ENCODE peak calls at places on chromosome 10, in nine cellular contexts. W is mesothelial cell of epicardium, I is A549, R is lower leg skin, P is right lobe of liver, A is T-helper 22 cell, Y is caudate nucleus, S is fibroblast of pulmonary artery, N is non-pigmented ciliary epithelial cell. D is an unnamed sample.

GRCh38 chr10:109696462-109696861 is 226.8 kb downstream of the XPNPEP1 start:
- DNase-seq in I (no peak), N (no peak), R (no peak), P (no peak), Y (no peak), W (no peak), A (no peak), S (no peak), D (no peak)

GRCh38 chr10:50367732-50368131 is 116.4 kb upstream of the ASAH2 start:
- DNase-seq in R (no peak), I (peak), S (peak), W (no peak), N (no peak), A (no peak), P (no peak), Y (no peak), D (no peak)

GRCh38 chr10:95289003-95289920 is 1.5 kb downstream of the PDLIM1 start:
- DNase-seq in I (peak), Y (no peak), A (no peak), P (no peak), N (no peak), W (no peak), S (peak), R (peak), D (no peak)

GRCh38 chr10:91953600-91954140 is 30.1 kb downstream of the BTAF1 start:
- DNase-seq in I (no peak), N (no peak), Y (no peak), P (no peak), A (no peak), W (no peak), R (no peak), S (peak), D (no peak)

GRCh38 chr10:72170263-72170662 is 45.5 kb upstream of the ANAPC16 start:
- DNase-seq in W (no peak), A (no peak), I (peak), P (no peak), Y (no peak), R (no peak), N (no peak), S (peak), D (no peak)

GRCh38 chr10:116888380-116889055 is 39.2 kb downstream of the ENO4 start:
- DNase-seq in I (peak), S (peak), R (peak), P (peak), A (no peak), W (no peak), N (peak), Y (no peak), D (peak)

GRCh38 chr10:71219918-71220688 is 7.7 kb downstream of the UNC5B start:
- DNase-seq in N (no peak), W (no peak), R (peak), A (no peak), P (peak), S (no peak), Y (no peak), I (no peak), D (no peak)

GRCh38 chr10:510415-510881 is 179.0 kb downstream of the DIP2C start:
- DNase-seq in N (no peak), R (no peak), P (no peak), I (no peak), W (no peak), Y (peak), A (no peak), S (no peak), D (no peak)

GRCh38 chr10:110778221-110778620 is 93.5 kb upstream of the PDCD4 start:
- DNase-seq in P (no peak), W (no peak), Y (no peak), R (peak), N (no peak), A (no peak), S (no peak), I (no peak), D (no peak)

GRCh38 chr10:113788604-113789083 is 37.2 kb downstream of the PLEKHS1 start:
- DNase-seq in S (peak), R (no peak), N (peak), Y (no peak), A (no peak), I (peak), W (no peak), P (no peak), D (no peak)

GRCh38 chr10:16599662-16600061 is 78.0 kb upstream of the C1QL3 start:
- DNase-seq in Y (no peak), I (no peak), W (no peak), N (no peak), P (no peak), S (no peak), A (no peak), R (peak), D (no peak)

GRCh38 chr10:64505496-64505895 is 984.3 kb downstream of the REEP3 start:
- DNase-seq in P (no peak), S (no peak), R (no peak), W (no peak), A (no peak), Y (no peak), I (no peak), N (no peak), D (no peak)